ENCODE peak calls at places on chromosomes 6 and 20, in ten cellular contexts. One of them, this sample, is unnamed.
A peak's percentile ranks its signal among the peaks of the same experiment; 100 is the strongest.

GRCh38 chr6:43758617-43759050 is 11.4 kb upstream of the VEGFA start:
- DNase-seq in small intestine: no peak
- DNase-seq in T follicular helper cell: no peak
- DNase-seq in posterior cingulate gyrus: peak; percentile 83
- DNase-seq in GM10248: peak; percentile 68
- DNase-seq in Ammon's horn: no peak
- DNase-seq in T-cell: no peak
- DNase-seq in activated CD4-positive, alpha-beta T cell treated with anti-CD3 and anti-CD28 coated beads for 48 hours: peak; percentile 41
- DNase-seq in prostate gland: no peak
- DNase-seq in stromal cell of bone marrow: no peak
- DNase-seq in this sample: peak; percentile 50

GRCh38 chr6:22631101-22631500 is 61.7 kb downstream of the HDGFL1 start:
- DNase-seq in small intestine: no peak
- DNase-seq in T follicular helper cell: no peak
- DNase-seq in posterior cingulate gyrus: no peak
- DNase-seq in GM10248: no peak
- DNase-seq in Ammon's horn: peak; percentile 10
- DNase-seq in T-cell: no peak
- DNase-seq in activated CD4-positive, alpha-beta T cell treated with anti-CD3 and anti-CD28 coated beads for 48 hours: no peak
- DNase-seq in prostate gland: no peak
- DNase-seq in stromal cell of bone marrow: no peak
- DNase-seq in this sample: no peak

GRCh38 chr6:69867075-69867911 is 937 bp downstream of the COL19A1 start:
- DNase-seq in small intestine: peak; percentile 23
- DNase-seq in T follicular helper cell: peak; percentile 29
- DNase-seq in posterior cingulate gyrus: peak; percentile 93
- DNase-seq in GM10248: peak; percentile 71
- DNase-seq in Ammon's horn: peak; percentile 33
- DNase-seq in T-cell: peak; percentile 42
- DNase-seq in activated CD4-positive, alpha-beta T cell treated with anti-CD3 and anti-CD28 coated beads for 48 hours: peak; percentile 70
- DNase-seq in prostate gland: peak; percentile 22
- DNase-seq in stromal cell of bone marrow: no peak
- DNase-seq in this sample: peak; percentile 71

GRCh38 chr20:49591217-49591865 is 23.4 kb upstream of the PTGIS start:
- DNase-seq in small intestine: peak; percentile 45
- DNase-seq in T follicular helper cell: no peak
- DNase-seq in posterior cingulate gyrus: peak; percentile 12
- DNase-seq in GM10248: no peak
- DNase-seq in Ammon's horn: no peak
- DNase-seq in T-cell: no peak
- DNase-seq in activated CD4-positive, alpha-beta T cell treated with anti-CD3 and anti-CD28 coated beads for 48 hours: peak; percentile 61
- DNase-seq in prostate gland: no peak
- DNase-seq in stromal cell of bone marrow: no peak
- DNase-seq in this sample: no peak

GRCh38 chr6:11126876-11127275 is 15.4 kb upstream of the ERVFRD-1 start:
- DNase-seq in small intestine: no peak
- DNase-seq in T follicular helper cell: no peak
- DNase-seq in posterior cingulate gyrus: no peak
- DNase-seq in GM10248: no peak
- DNase-seq in Ammon's horn: no peak
- DNase-seq in T-cell: no peak
- DNase-seq in activated CD4-positive, alpha-beta T cell treated with anti-CD3 and anti-CD28 coated beads for 48 hours: no peak
- DNase-seq in prostate gland: no peak
- DNase-seq in stromal cell of bone marrow: peak; percentile 17
- DNase-seq in this sample: no peak

GRCh38 chr20:50120935-50121693 is 8.2 kb upstream of the UBE2V1 start:
- DNase-seq in small intestine: peak; percentile 79
- DNase-seq in T follicular helper cell: peak; percentile 47
- DNase-seq in posterior cingulate gyrus: peak; percentile 96
- DNase-seq in GM10248: no peak
- DNase-seq in Ammon's horn: peak; percentile 90
- DNase-seq in T-cell: peak; percentile 66
- DNase-seq in activated CD4-positive, alpha-beta T cell treated with anti-CD3 and anti-CD28 coated beads for 48 hours: peak; percentile 72
- DNase-seq in prostate gland: peak; percentile 68
- DNase-seq in stromal cell of bone marrow: no peak
- DNase-seq in this sample: peak; percentile 62

GRCh38 chr6:40022867-40023266 is 88.6 kb upstream of the MOCS1 start:
- DNase-seq in small intestine: no peak
- DNase-seq in T follicular helper cell: no peak
- DNase-seq in posterior cingulate gyrus: no peak
- DNase-seq in GM10248: no peak
- DNase-seq in Ammon's horn: no peak
- DNase-seq in T-cell: no peak
- DNase-seq in activated CD4-positive, alpha-beta T cell treated with anti-CD3 and anti-CD28 coated beads for 48 hours: no peak
- DNase-seq in prostate gland: no peak
- DNase-seq in stromal cell of bone marrow: no peak
- DNase-seq in this sample: no peak

GRCh38 chr6:55562318-55562717 is 16.7 kb downstream of the HMGCLL1 start:
- DNase-seq in small intestine: no peak
- DNase-seq in T follicular helper cell: no peak
- DNase-seq in posterior cingulate gyrus: no peak
- DNase-seq in GM10248: no peak
- DNase-seq in Ammon's horn: no peak
- DNase-seq in T-cell: no peak
- DNase-seq in activated CD4-positive, alpha-beta T cell treated with anti-CD3 and anti-CD28 coated beads for 48 hours: no peak
- DNase-seq in prostate gland: no peak
- DNase-seq in stromal cell of bone marrow: no peak
- DNase-seq in this sample: no peak

GRCh38 chr20:19022118-19022575 is 190.3 kb upstream of the SLC24A3 start:
- DNase-seq in small intestine: no peak
- DNase-seq in T follicular helper cell: no peak
- DNase-seq in posterior cingulate gyrus: no peak
- DNase-seq in GM10248: no peak
- DNase-seq in Ammon's horn: no peak
- DNase-seq in T-cell: no peak
- DNase-seq in activated CD4-positive, alpha-beta T cell treated with anti-CD3 and anti-CD28 coated beads for 48 hours: no peak
- DNase-seq in prostate gland: no peak
- DNase-seq in stromal cell of bone marrow: no peak
- DNase-seq in this sample: no peak

GRCh38 chr6:3379482-3380060 is 77.3 kb downstream of the SLC22A23 start:
- DNase-seq in small intestine: no peak
- DNase-seq in T follicular helper cell: no peak
- DNase-seq in posterior cingulate gyrus: no peak
- DNase-seq in GM10248: no peak
- DNase-seq in Ammon's horn: no peak
- DNase-seq in T-cell: no peak
- DNase-seq in activated CD4-positive, alpha-beta T cell treated with anti-CD3 and anti-CD28 coated beads for 48 hours: no peak
- DNase-seq in prostate gland: no peak
- DNase-seq in stromal cell of bone marrow: no peak
- DNase-seq in this sample: no peak

GRCh38 chr6:142207265-142207877 is 60.3 kb downstream of the VTA1 start:
- DNase-seq in small intestine: peak; percentile 56
- DNase-seq in T follicular helper cell: peak; percentile 27
- DNase-seq in posterior cingulate gyrus: peak; percentile 73
- DNase-seq in GM10248: no peak
- DNase-seq in Ammon's horn: peak; percentile 34
- DNase-seq in T-cell: peak; percentile 34
- DNase-seq in activated CD4-positive, alpha-beta T cell treated with anti-CD3 and anti-CD28 coated beads for 48 hours: peak; percentile 51
- DNase-seq in prostate gland: peak; percentile 34
- DNase-seq in stromal cell of bone marrow: peak; percentile 26
- DNase-seq in this sample: peak; percentile 23

GRCh38 chr20:63495771-63496403 is 3.0 kb downstream of the EEF1A2 start:
- DNase-seq in small intestine: peak; percentile 57
- DNase-seq in T follicular helper cell: peak; percentile 69
- DNase-seq in posterior cingulate gyrus: peak; percentile 93
- DNase-seq in GM10248: peak; percentile 89
- DNase-seq in Ammon's horn: peak; percentile 72
- DNase-seq in T-cell: peak; percentile 68
- DNase-seq in activated CD4-positive, alpha-beta T cell treated with anti-CD3 and anti-CD28 coated beads for 48 hours: peak; percentile 82
- DNase-seq in prostate gland: peak; percentile 46
- DNase-seq in stromal cell of bone marrow: peak; percentile 13
- DNase-seq in this sample: peak; percentile 68

GRCh38 chr6:82176616-82177015 is 70.9 kb downstream of the IBTK start:
- DNase-seq in small intestine: no peak
- DNase-seq in T follicular helper cell: no peak
- DNase-seq in posterior cingulate gyrus: no peak
- DNase-seq in GM10248: no peak
- DNase-seq in Ammon's horn: no peak
- DNase-seq in T-cell: no peak
- DNase-seq in activated CD4-positive, alpha-beta T cell treated with anti-CD3 and anti-CD28 coated beads for 48 hours: no peak
- DNase-seq in prostate gland: no peak
- DNase-seq in stromal cell of bone marrow: no peak
- DNase-seq in this sample: no peak

GRCh38 chr20:12965212-12965879 is 43.4 kb upstream of the SPTLC3 start:
- DNase-seq in small intestine: no peak
- DNase-seq in T follicular helper cell: no peak
- DNase-seq in posterior cingulate gyrus: no peak
- DNase-seq in GM10248: no peak
- DNase-seq in Ammon's horn: peak; percentile 5
- DNase-seq in T-cell: no peak
- DNase-seq in activated CD4-positive, alpha-beta T cell treated with anti-CD3 and anti-CD28 coated beads for 48 hours: no peak
- DNase-seq in prostate gland: no peak
- DNase-seq in stromal cell of bone marrow: peak; percentile 9
- DNase-seq in this sample: no peak

GRCh38 chr20:56411759-56412472 is at the start of gene CASS4:
- DNase-seq in small intestine: peak; percentile 67
- DNase-seq in T follicular helper cell: no peak
- DNase-seq in posterior cingulate gyrus: no peak
- DNase-seq in GM10248: peak; percentile 41
- DNase-seq in Ammon's horn: peak; percentile 60
- DNase-seq in T-cell: peak; percentile 36
- DNase-seq in activated CD4-positive, alpha-beta T cell treated with anti-CD3 and anti-CD28 coated beads for 48 hours: peak; percentile 43
- DNase-seq in prostate gland: no peak
- DNase-seq in stromal cell of bone marrow: no peak
- DNase-seq in this sample: peak; percentile 36

GRCh38 chr6:26521485-26522391 is 16.4 kb upstream of the HMGN4 start:
- DNase-seq in small intestine: peak; percentile 80
- DNase-seq in T follicular helper cell: peak; percentile 38
- DNase-seq in posterior cingulate gyrus: peak; percentile 95
- DNase-seq in GM10248: peak; percentile 78
- DNase-seq in Ammon's horn: peak; percentile 54
- DNase-seq in T-cell: peak; percentile 40
- DNase-seq in activated CD4-positive, alpha-beta T cell treated with anti-CD3 and anti-CD28 coated beads for 48 hours: peak; percentile 69
- DNase-seq in prostate gland: peak; percentile 58
- DNase-seq in stromal cell of bone marrow: peak; percentile 61
- DNase-seq in this sample: peak; percentile 77

GRCh38 chr6:25266425-25267135 is 12.6 kb upstream of the CARMIL1 start:
- DNase-seq in small intestine: no peak
- DNase-seq in T follicular helper cell: no peak
- DNase-seq in posterior cingulate gyrus: no peak
- DNase-seq in GM10248: no peak
- DNase-seq in Ammon's horn: no peak
- DNase-seq in T-cell: no peak
- DNase-seq in activated CD4-positive, alpha-beta T cell treated with anti-CD3 and anti-CD28 coated beads for 48 hours: no peak
- DNase-seq in prostate gland: no peak
- DNase-seq in stromal cell of bone marrow: no peak
- DNase-seq in this sample: no peak

GRCh38 chr20:21702553-21703467 is 2.7 kb upstream of the PAX1 start:
- DNase-seq in small intestine: peak; percentile 23
- DNase-seq in T follicular helper cell: no peak
- DNase-seq in posterior cingulate gyrus: peak; percentile 93
- DNase-seq in GM10248: peak; percentile 53
- DNase-seq in Ammon's horn: peak; percentile 56
- DNase-seq in T-cell: no peak
- DNase-seq in activated CD4-positive, alpha-beta T cell treated with anti-CD3 and anti-CD28 coated beads for 48 hours: peak; percentile 81
- DNase-seq in prostate gland: peak; percentile 45
- DNase-seq in stromal cell of bone marrow: no peak
- DNase-seq in this sample: peak; percentile 49

GRCh38 chr20:40568200-40568599 is 120.8 kb downstream of the MAFB start:
- DNase-seq in small intestine: no peak
- DNase-seq in T follicular helper cell: no peak
- DNase-seq in posterior cingulate gyrus: no peak
- DNase-seq in GM10248: no peak
- DNase-seq in Ammon's horn: no peak
- DNase-seq in T-cell: no peak
- DNase-seq in activated CD4-positive, alpha-beta T cell treated with anti-CD3 and anti-CD28 coated beads for 48 hours: no peak
- DNase-seq in prostate gland: no peak
- DNase-seq in stromal cell of bone marrow: no peak
- DNase-seq in this sample: no peak

GRCh38 chr6:149934249-149935156 is 7.3 kb upstream of the ULBP2 start:
- DNase-seq in small intestine: peak; percentile 72
- DNase-seq in T follicular helper cell: peak; percentile 63
- DNase-seq in posterior cingulate gyrus: peak; percentile 83
- DNase-seq in GM10248: peak; percentile 45
- DNase-seq in Ammon's horn: peak; percentile 70
- DNase-seq in T-cell: peak; percentile 62
- DNase-seq in activated CD4-positive, alpha-beta T cell treated with anti-CD3 and anti-CD28 coated beads for 48 hours: peak; percentile 81
- DNase-seq in prostate gland: peak; percentile 69
- DNase-seq in stromal cell of bone marrow: peak; percentile 45
- DNase-seq in this sample: peak; percentile 69

GRCh38 chr6:1825277-1825676 is 215.6 kb downstream of the FOXC1 start:
- DNase-seq in small intestine: no peak
- DNase-seq in T follicular helper cell: no peak
- DNase-seq in posterior cingulate gyrus: no peak
- DNase-seq in GM10248: no peak
- DNase-seq in Ammon's horn: no peak
- DNase-seq in T-cell: no peak
- DNase-seq in activated CD4-positive, alpha-beta T cell treated with anti-CD3 and anti-CD28 coated beads for 48 hours: no peak
- DNase-seq in prostate gland: no peak
- DNase-seq in stromal cell of bone marrow: no peak
- DNase-seq in this sample: no peak

GRCh38 chr6:144158133-144158532 is 7.8 kb downstream of the STX11 start:
- DNase-seq in small intestine: no peak
- DNase-seq in T follicular helper cell: no peak
- DNase-seq in posterior cingulate gyrus: no peak
- DNase-seq in GM10248: no peak
- DNase-seq in Ammon's horn: no peak
- DNase-seq in T-cell: no peak
- DNase-seq in activated CD4-positive, alpha-beta T cell treated with anti-CD3 and anti-CD28 coated beads for 48 hours: no peak
- DNase-seq in prostate gland: peak; percentile 17
- DNase-seq in stromal cell of bone marrow: peak; percentile 57
- DNase-seq in this sample: no peak

GRCh38 chr6:32554269-32554919 is 24.3 kb upstream of the HLA-DRB5 start:
- DNase-seq in small intestine: no peak
- DNase-seq in T follicular helper cell: no peak
- DNase-seq in posterior cingulate gyrus: no peak
- DNase-seq in GM10248: no peak
- DNase-seq in Ammon's horn: no peak
- DNase-seq in T-cell: no peak
- DNase-seq in activated CD4-positive, alpha-beta T cell treated with anti-CD3 and anti-CD28 coated beads for 48 hours: no peak
- DNase-seq in prostate gland: no peak
- DNase-seq in stromal cell of bone marrow: no peak
- DNase-seq in this sample: no peak

GRCh38 chr20:22905667-22906066 is 129.4 kb upstream of the SSTR4 start:
- DNase-seq in small intestine: no peak
- DNase-seq in T follicular helper cell: no peak
- DNase-seq in posterior cingulate gyrus: peak; percentile 88
- DNase-seq in GM10248: peak; percentile 17
- DNase-seq in Ammon's horn: peak; percentile 42
- DNase-seq in T-cell: no peak
- DNase-seq in activated CD4-positive, alpha-beta T cell treated with anti-CD3 and anti-CD28 coated beads for 48 hours: no peak
- DNase-seq in prostate gland: no peak
- DNase-seq in stromal cell of bone marrow: peak; percentile 80
- DNase-seq in this sample: no peak

GRCh38 chr6:165663736-165664552 is 903 bp upstream of the PDE10A start:
- DNase-seq in small intestine: no peak
- DNase-seq in T follicular helper cell: no peak
- DNase-seq in posterior cingulate gyrus: no peak
- DNase-seq in GM10248: no peak
- DNase-seq in Ammon's horn: no peak
- DNase-seq in T-cell: no peak
- DNase-seq in activated CD4-positive, alpha-beta T cell treated with anti-CD3 and anti-CD28 coated beads for 48 hours: no peak
- DNase-seq in prostate gland: no peak
- DNase-seq in stromal cell of bone marrow: no peak
- DNase-seq in this sample: no peak

GRCh38 chr6:37979392-37980221 is 160.1 kb downstream of the ZFAND3 start:
- DNase-seq in small intestine: no peak
- DNase-seq in T follicular helper cell: no peak
- DNase-seq in posterior cingulate gyrus: no peak
- DNase-seq in GM10248: no peak
- DNase-seq in Ammon's horn: no peak
- DNase-seq in T-cell: no peak
- DNase-seq in activated CD4-positive, alpha-beta T cell treated with anti-CD3 and anti-CD28 coated beads for 48 hours: no peak
- DNase-seq in prostate gland: peak; percentile 11
- DNase-seq in stromal cell of bone marrow: no peak
- DNase-seq in this sample: no peak

GRCh38 chr6:167554854-167555253 is 230.0 kb downstream of the TTLL2 start:
- DNase-seq in small intestine: no peak
- DNase-seq in T follicular helper cell: no peak
- DNase-seq in posterior cingulate gyrus: no peak
- DNase-seq in GM10248: no peak
- DNase-seq in Ammon's horn: no peak
- DNase-seq in T-cell: no peak
- DNase-seq in activated CD4-positive, alpha-beta T cell treated with anti-CD3 and anti-CD28 coated beads for 48 hours: no peak
- DNase-seq in prostate gland: no peak
- DNase-seq in stromal cell of bone marrow: no peak
- DNase-seq in this sample: no peak

GRCh38 chr6:146813554-146813953 is 214.8 kb downstream of the ADGB start:
- DNase-seq in small intestine: no peak
- DNase-seq in T follicular helper cell: no peak
- DNase-seq in posterior cingulate gyrus: no peak
- DNase-seq in GM10248: no peak
- DNase-seq in Ammon's horn: no peak
- DNase-seq in T-cell: no peak
- DNase-seq in activated CD4-positive, alpha-beta T cell treated with anti-CD3 and anti-CD28 coated beads for 48 hours: no peak
- DNase-seq in prostate gland: no peak
- DNase-seq in stromal cell of bone marrow: no peak
- DNase-seq in this sample: no peak